ENCODE peak calls at places on chromosomes 12 and 14, in five cellular contexts. T, K, G, M and B are unnamed samples.

GRCh38 chr12:53754633-53755261 is 3.0 kb upstream of the CISTR start:
- DNase-seq in T (no peak), K (no peak), G (no peak), M (no peak), B (no peak)

GRCh38 chr14:52755607-52756316 is 25.8 kb downstream of the STYX start:
- DNase-seq in T (no peak), K (no peak), G (no peak), M (no peak), B (no peak)

GRCh38 chr14:104187931-104188726 is 49.7 kb downstream of the KIF26A start:
- DNase-seq in T (no peak), K (no peak), G (no peak), M (no peak), B (no peak)

GRCh38 chr14:65433646-65434045 is 21.1 kb downstream of the FUT8 start:
- DNase-seq in T (no peak), K (no peak), G (no peak), M (no peak), B (no peak)

GRCh38 chr14:44317433-44317746 is 189.7 kb downstream of the FSCB start:
- DNase-seq in T (no peak), K (no peak), G (no peak), M (no peak), B (no peak)

GRCh38 chr14:72744416-72745120 is 149.3 kb downstream of the DPF3 start:
- DNase-seq in T (no peak), K (no peak), G (no peak), M (no peak), B (no peak)

GRCh38 chr12:123923038-123923437 is 49.6 kb downstream of the CCDC92 start:
- DNase-seq in T (no peak), K (no peak), G (no peak), M (no peak), B (no peak)

GRCh38 chr12:53218551-53219114 is 11.6 kb upstream of the ITGB7 start:
- DNase-seq in T (no peak), K (no peak), G (no peak), M (no peak), B (no peak)

GRCh38 chr12:26651566-26652188 is 181.3 kb downstream of the ITPR2 start:
- DNase-seq in T (peak; percentile 61), K (peak; percentile 25), G (peak; percentile 34), M (peak; percentile 57), B (no peak)

GRCh38 chr12:124938606-124939427 is 24.4 kb upstream of the UBC start:
- DNase-seq in T (peak; percentile 25), K (peak; percentile 89), G (no peak), M (peak; percentile 64), B (peak; percentile 77)

GRCh38 chr14:103699901-103700752 is 15.1 kb downstream of the XRCC3 start:
- DNase-seq in T (no peak), K (no peak), G (peak; percentile 65), M (no peak), B (no peak)

GRCh38 chr14:73188501-73188903 is 48.8 kb upstream of the PAPLN start:
- DNase-seq in T (peak; percentile 65), K (no peak), G (no peak), M (no peak), B (no peak)

GRCh38 chr14:34368115-34368970 is 93.7 kb downstream of the SPTSSA start:
- DNase-seq in T (no peak), K (peak; percentile 47), G (no peak), M (no peak), B (no peak)

GRCh38 chr12:50659690-50660424 is 104.0 kb upstream of the ATF1 start:
- DNase-seq in T (no peak), K (no peak), G (no peak), M (no peak), B (no peak)